ENCODE peak calls at places on chromosomes 4 and X, in ten cellular contexts. B is RPMI8226; H is head of caudate nucleus; J is GM19239; D is GM04504; Q is spleen; A is T follicular helper cell; P is EL; U is aorta; F is activated naive CD8-positive, alpha-beta T cell treated with anti-CD3 and anti-CD28 coated beads, Interleukin-2, amount 50 U/mL, for 24 hours. W is an unnamed sample.

GRCh38 chrX:39331062-39331704 is 529.9 kb downstream of the MID1IP1 start:
- DNase-seq in B (no peak), H (no peak), J (no peak), D (no peak), Q (no peak), A (no peak), P (no peak), U (no peak), F (peak), W (no peak)

GRCh38 chr4:151948351-151949016 is 187.7 kb upstream of the GATB start:
- DNase-seq in B (no peak), H (no peak), J (no peak), D (peak), Q (no peak), A (no peak), P (peak), U (no peak), F (no peak), W (peak)

GRCh38 chr4:101019313-101019712 is 328.0 kb downstream of the PPP3CA start:
- DNase-seq in B (no peak), H (peak), J (no peak), D (no peak), Q (no peak), A (no peak), P (no peak), U (no peak), F (no peak), W (no peak)

GRCh38 chrX:141469469-141469868 is 115.1 kb downstream of the SPANXA1 start:
- DNase-seq in B (no peak), H (no peak), J (no peak), D (no peak), Q (no peak), A (no peak), P (peak), U (no peak), F (no peak), W (peak)

GRCh38 chrX:39854772-39855747 is 242.7 kb downstream of the BCOR start:
- DNase-seq in B (peak), H (no peak), J (no peak), D (no peak), Q (no peak), A (peak), P (no peak), U (peak), F (peak), W (no peak)

GRCh38 chr4:61501812-61502211 is 301.7 kb downstream of the ADGRL3 start:
- DNase-seq in B (no peak), H (no peak), J (no peak), D (no peak), Q (no peak), A (no peak), P (no peak), U (no peak), F (no peak), W (no peak)

GRCh38 chr4:44988011-44988410 is 261.7 kb upstream of the GNPDA2 start:
- DNase-seq in B (peak), H (no peak), J (no peak), D (no peak), Q (no peak), A (no peak), P (no peak), U (no peak), F (no peak), W (no peak)

GRCh38 chr4:146310319-146311021 is 96.1 kb downstream of the REELD1 start:
- DNase-seq in B (no peak), H (no peak), J (no peak), D (no peak), Q (no peak), A (no peak), P (no peak), U (no peak), F (no peak), W (no peak)

GRCh38 chr4:119656986-119657635 is 28.5 kb upstream of the PDE5A start:
- DNase-seq in B (no peak), H (no peak), J (no peak), D (no peak), Q (no peak), A (no peak), P (peak), U (no peak), F (no peak), W (no peak)

GRCh38 chrX:134484039-134484438 is 24.1 kb downstream of the HPRT1 start:
- DNase-seq in B (peak), H (no peak), J (no peak), D (no peak), Q (no peak), A (no peak), P (peak), U (no peak), F (no peak), W (peak)

GRCh38 chr4:189656551-189657165 is 284.0 kb upstream of the FRG1 start:
- DNase-seq in B (no peak), H (no peak), J (no peak), D (no peak), Q (no peak), A (no peak), P (no peak), U (no peak), F (no peak), W (no peak)

GRCh38 chr4:100461796-100462195 is 56.0 kb downstream of the EMCN start:
- DNase-seq in B (no peak), H (no peak), J (no peak), D (no peak), Q (no peak), A (no peak), P (peak), U (no peak), F (no peak), W (no peak)

GRCh38 chr4:74039065-74039763 is 725 bp upstream of the CXCL3 start:
- DNase-seq in B (no peak), H (no peak), J (no peak), D (no peak), Q (no peak), A (no peak), P (no peak), U (no peak), F (no peak), W (peak)

GRCh38 chr4:55609393-55609821 is 17.4 kb upstream of the PDCL2 start:
- DNase-seq in B (no peak), H (no peak), J (no peak), D (peak), Q (no peak), A (no peak), P (peak), U (no peak), F (no peak), W (peak)

GRCh38 chr4:138438608-138439007 is 196.5 kb upstream of the SLC7A11 start:
- DNase-seq in B (no peak), H (no peak), J (no peak), D (no peak), Q (no peak), A (no peak), P (peak), U (no peak), F (no peak), W (peak)

GRCh38 chr4:107600456-107600855 is 119.6 kb downstream of the PAPSS1 start:
- DNase-seq in B (no peak), H (no peak), J (no peak), D (peak), Q (no peak), A (no peak), P (peak), U (no peak), F (no peak), W (peak)

GRCh38 chr4:133544097-133544496 is 395.0 kb downstream of the PCDH10 start:
- DNase-seq in B (no peak), H (no peak), J (no peak), D (no peak), Q (no peak), A (no peak), P (no peak), U (no peak), F (no peak), W (no peak)

GRCh38 chr4:168882650-168883233 is 127.3 kb downstream of the CBR4 start:
- DNase-seq in B (no peak), H (no peak), J (no peak), D (no peak), Q (no peak), A (no peak), P (peak), U (no peak), F (no peak), W (peak)

GRCh38 chr4:14916554-14917304 is 85.6 kb upstream of the CPEB2 start:
- DNase-seq in B (peak), H (peak), J (no peak), D (peak), Q (no peak), A (no peak), P (peak), U (no peak), F (no peak), W (peak)

GRCh38 chrX:129759576-129760061 is 20.1 kb upstream of the SASH3 start:
- DNase-seq in B (peak), H (peak), J (no peak), D (peak), Q (peak), A (no peak), P (peak), U (peak), F (peak), W (peak)

GRCh38 chrX:113741744-113742143 is 842.1 kb upstream of the HTR2C start:
- DNase-seq in B (no peak), H (no peak), J (no peak), D (peak), Q (no peak), A (no peak), P (peak), U (no peak), F (no peak), W (no peak)

GRCh38 chr4:1807258-1807777 is 14.2 kb downstream of the FGFR3 start:
- DNase-seq in B (peak), H (no peak), J (no peak), D (no peak), Q (no peak), A (no peak), P (no peak), U (no peak), F (no peak), W (no peak)

GRCh38 chr4:7253341-7253700 is 61.0 kb downstream of the SORCS2 start:
- DNase-seq in B (no peak), H (no peak), J (no peak), D (no peak), Q (no peak), A (no peak), P (no peak), U (no peak), F (no peak), W (no peak)

GRCh38 chr4:152935138-152935537 is 985 bp upstream of the FHDC1 start:
- DNase-seq in B (peak), H (no peak), J (peak), D (no peak), Q (no peak), A (no peak), P (no peak), U (no peak), F (peak), W (no peak)

GRCh38 chr4:105840426-105841174 is 54.7 kb upstream of the NPNT start:
- DNase-seq in B (no peak), H (no peak), J (no peak), D (no peak), Q (no peak), A (no peak), P (no peak), U (no peak), F (no peak), W (no peak)

GRCh38 chrX:100341111-100341510 is 69.0 kb downstream of the PCDH19 start:
- DNase-seq in B (no peak), H (no peak), J (no peak), D (no peak), Q (no peak), A (no peak), P (no peak), U (no peak), F (no peak), W (no peak)

GRCh38 chr4:83110970-83111369 is 3.6 kb downstream of the PLAC8 start:
- DNase-seq in B (no peak), H (no peak), J (no peak), D (no peak), Q (no peak), A (no peak), P (no peak), U (no peak), F (no peak), W (no peak)

GRCh38 chrX:3037218-3037617 is 4.1 kb upstream of the ARSF start:
- DNase-seq in B (no peak), H (no peak), J (no peak), D (no peak), Q (no peak), A (no peak), P (no peak), U (no peak), F (no peak), W (no peak)

GRCh38 chr4:77433102-77433733 is 172.4 kb upstream of the CXCL13 start:
- DNase-seq in B (peak), H (no peak), J (peak), D (no peak), Q (no peak), A (no peak), P (peak), U (no peak), F (no peak), W (peak)

GRCh38 chr4:159003420-159004253 is 99.2 kb upstream of the RAPGEF2 start:
- DNase-seq in B (no peak), H (no peak), J (no peak), D (no peak), Q (no peak), A (no peak), P (no peak), U (no peak), F (no peak), W (peak)

GRCh38 chr4:76257824-76258223 is 6.3 kb downstream of the FAM47E start:
- DNase-seq in B (no peak), H (no peak), J (no peak), D (no peak), Q (no peak), A (no peak), P (no peak), U (no peak), F (no peak), W (no peak)

W was measured in fibroblast of lung.